ENCODE peak calls at places on chromosomes 6 and 20, in seven cellular contexts. K, P, Q, N, J, W and M are unnamed samples.

GRCh38 chr6:26284537-26285142 is 80.4 kb upstream of the BTN3A2 start:
- DNase-seq in W (peak), Q (peak), P (no peak), K (peak), N (no peak), J (peak), M (peak)

GRCh38 chr20:51731771-51732453 is 36.3 kb downstream of the ATP9A start:
- DNase-seq in N (no peak), Q (no peak), W (no peak), P (no peak), K (no peak), J (no peak), M (no peak)

GRCh38 chr20:23641936-23642751 is 4.4 kb upstream of the CST3 start:
- DNase-seq in Q (no peak), P (no peak), N (peak), K (no peak), J (no peak), W (no peak), M (no peak)

GRCh38 chr6:55898342-55898741 is 23.0 kb upstream of the BMP5 start:
- DNase-seq in K (no peak), N (no peak), W (no peak), Q (no peak), J (no peak), P (no peak), M (no peak)

GRCh38 chr6:113457156-113457555 is 400.0 kb upstream of the MARCKS start:
- DNase-seq in Q (no peak), W (no peak), J (no peak), P (no peak), N (no peak), K (no peak), M (no peak)

GRCh38 chr6:25089442-25089841 is 153.7 kb upstream of the RIPOR2 start:
- DNase-seq in Q (no peak), J (no peak), N (no peak), K (no peak), W (no peak), P (no peak), M (no peak)

GRCh38 chr6:111447051-111447450 is 36.0 kb downstream of the REV3L start:
- DNase-seq in N (no peak), J (no peak), Q (no peak), W (no peak), P (no peak), K (no peak), M (no peak)

GRCh38 chr6:71280701-71281100 is 7.9 kb upstream of the OGFRL1 start:
- DNase-seq in J (no peak), W (no peak), N (no peak), P (no peak), Q (no peak), K (no peak), M (no peak)

GRCh38 chr20:13333793-13334192 is 112.7 kb downstream of the ISM1 start:
- DNase-seq in P (no peak), K (peak), N (no peak), J (no peak), Q (no peak), W (no peak), M (no peak)

GRCh38 chr20:38060536-38060935 is 27.0 kb downstream of the RPRD1B start:
- DNase-seq in P (no peak), K (no peak), W (no peak), N (no peak), J (no peak), Q (no peak), M (no peak)

GRCh38 chr6:113610377-113610988 is 246.7 kb upstream of the MARCKS start:
- DNase-seq in J (no peak), W (no peak), P (no peak), N (no peak), Q (no peak), K (no peak), M (no peak)

GRCh38 chr6:109896333-109896732 is 81.8 kb upstream of the GPR6 start:
- DNase-seq in K (no peak), W (no peak), Q (no peak), P (no peak), J (no peak), N (no peak), M (no peak)

GRCh38 chr20:23412026-23412425 is 9.3 kb downstream of the NAPB start:
- DNase-seq in N (no peak), W (no peak), P (no peak), Q (no peak), J (no peak), K (no peak), M (no peak)

GRCh38 chr6:102944475-102944874 is 1551.0 kb downstream of the GRIK2 start:
- DNase-seq in J (no peak), K (no peak), P (no peak), Q (no peak), N (no peak), W (no peak), M (no peak)

GRCh38 chr6:118813795-118814194 is 80.2 kb upstream of the ASF1A start:
- DNase-seq in J (no peak), W (no peak), K (no peak), P (no peak), N (no peak), Q (no peak), M (no peak)